ENCODE peak calls at places on chromosome 15, in six cellular contexts. L is H1, V is IMR-90, E is H9, G is neuronal stem cell, Y is mesenchymal stem cell. S is an unnamed sample.
A peak's percentile ranks its signal among the peaks of the same experiment; 100 is the strongest.

GRCh38 chr15:71691700-71692417 is 118.5 kb upstream of the NR2E3 start:
- DNase-seq in L (no peak), Y (peak; percentile 34), E (no peak), V (peak; percentile 95), G (no peak), S (peak; percentile 34)

GRCh38 chr15:56053046-56053400 is 59.6 kb upstream of the NEDD4 start:
- DNase-seq in E (no peak), L (no peak), V (no peak), G (no peak), Y (no peak), S (no peak)

GRCh38 chr15:46848704-46849103 is 868.6 kb upstream of the SEMA6D start:
- DNase-seq in V (peak; percentile 19), E (no peak), Y (peak; percentile 83), G (no peak), L (no peak), S (peak; percentile 59)

GRCh38 chr15:83999396-84000120 is 236.0 kb upstream of the GOLGA6L4 start:
- DNase-seq in V (peak; percentile 2), Y (no peak), L (no peak), G (no peak), E (no peak), S (no peak)

GRCh38 chr15:38389924-38390542 is 63.9 kb upstream of the FAM98B start:
- DNase-seq in V (peak; percentile 58), Y (peak; percentile 53), L (peak; percentile 89), E (peak; percentile 64), G (peak; percentile 44), S (peak; percentile 82)

GRCh38 chr15:34691024-34691423 is 63.8 kb downstream of the GJD2 start:
- DNase-seq in Y (peak; percentile 2), G (no peak), L (no peak), E (no peak), V (peak; percentile 68), S (no peak)

GRCh38 chr15:63491979-63492378 is 12.4 kb upstream of the USP3 start:
- DNase-seq in G (no peak), V (peak; percentile 85), L (no peak), E (no peak), Y (peak; percentile 65), S (no peak)

GRCh38 chr15:101028321-101028720 is 109.2 kb downstream of the LRRK1 start:
- DNase-seq in G (no peak), Y (no peak), V (peak; percentile 57), E (no peak), L (no peak), S (no peak)

GRCh38 chr15:76368135-76368588 is 31.6 kb downstream of the ISL2 start:
- DNase-seq in L (no peak), Y (no peak), E (no peak), V (no peak), G (no peak), S (peak; percentile 32)

GRCh38 chr15:62454567-62455172 is 289.6 kb upstream of the C2CD4B start:
- DNase-seq in Y (peak; percentile 49), G (no peak), E (no peak), V (peak; percentile 57), L (no peak), S (no peak)

GRCh38 chr15:69652906-69653305 is 200.3 kb downstream of the RPLP1 start:
- DNase-seq in G (no peak), V (no peak), E (peak; percentile 14), L (no peak), Y (no peak), S (no peak)

GRCh38 chr15:73052679-73053397 is 575 bp downstream of the NEO1 start:
- DNase-seq in L (peak; percentile 67), G (peak; percentile 77), V (peak; percentile 38), Y (peak; percentile 80), E (peak; percentile 56), S (peak; percentile 8)

GRCh38 chr15:34726407-34727100 is 28.2 kb downstream of the GJD2 start:
- DNase-seq in V (peak; percentile 41), G (no peak), Y (no peak), E (no peak), L (no peak), S (peak; percentile 7)

GRCh38 chr15:33145447-33145846 is 49.1 kb downstream of the FMN1 start:
- DNase-seq in Y (no peak), E (no peak), V (no peak), G (no peak), L (no peak), S (peak; percentile 68)

GRCh38 chr15:72195101-72195511 is 2.5 kb downstream of the GRAMD2A start:
- DNase-seq in V (no peak), Y (no peak), L (no peak), E (no peak), G (no peak), S (peak; percentile 98)

DNA sequence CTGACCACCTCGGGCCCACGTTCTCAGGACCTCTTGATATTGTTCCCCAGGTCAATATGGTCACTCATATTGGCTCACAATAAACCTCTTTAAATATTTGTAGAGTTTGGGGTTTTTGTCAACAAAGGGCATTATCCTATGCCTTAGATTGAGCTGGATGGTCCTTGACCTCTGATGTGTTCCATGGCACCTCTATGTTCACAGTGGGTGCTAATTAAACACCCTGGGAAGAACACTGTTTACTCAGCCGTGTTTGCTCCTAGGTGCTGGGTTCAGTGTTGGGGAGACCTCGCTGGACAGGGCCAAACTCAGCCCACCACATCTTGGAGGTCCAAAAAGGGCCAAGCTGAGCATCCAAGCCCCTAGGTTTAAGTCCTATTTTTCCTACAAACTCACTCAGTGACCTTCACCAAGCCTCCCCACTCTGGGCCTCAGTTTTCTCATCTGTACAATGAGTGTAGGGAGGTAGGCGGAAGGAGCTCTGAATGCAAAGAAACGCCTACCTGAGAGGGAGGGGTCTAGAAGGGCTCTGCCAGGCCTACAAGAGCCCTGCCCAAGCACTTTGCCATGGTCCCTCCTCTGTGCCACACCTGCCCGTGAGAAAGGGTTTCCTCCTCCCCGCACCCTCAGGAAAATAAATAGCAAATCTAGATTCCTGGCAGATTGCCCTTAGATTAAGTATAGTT is 7.2 kb downstream of the FAM174B start:
- DNase-seq in Y (no peak), E (no peak), G (no peak), L (no peak), V (no peak), S (no peak)
- H2AK5ac ChIP-seq in Y (no peak overlapping the region), E (no peak overlapping the region), G (no peak overlapping the region), L (peak overlapping the region; percentile 99), V (no peak overlapping the region), S (no peak overlapping the region)

DNA sequence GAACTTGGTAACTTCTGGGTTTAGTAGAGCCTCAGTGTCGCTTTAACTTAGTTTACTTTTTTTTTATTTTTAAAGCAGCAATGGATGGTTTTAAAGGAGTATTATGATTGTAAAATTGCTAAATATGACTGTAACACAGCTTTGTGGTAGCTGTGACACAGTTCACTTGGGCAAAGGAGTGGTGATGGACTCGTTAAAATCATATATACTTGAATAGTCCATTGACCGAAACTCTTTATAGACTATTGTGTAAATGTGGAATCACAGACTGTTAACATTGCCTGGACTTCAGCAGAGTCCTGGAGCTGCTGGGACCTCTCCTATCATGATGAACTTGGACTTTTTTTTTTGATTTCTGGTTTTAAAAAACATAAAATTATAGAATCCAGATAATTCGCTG is 11.2 kb upstream of the ITPKA start:
- DNase-seq in V (no peak), G (no peak), L (no peak), Y (no peak), E (no peak), S (no peak)
- H2AFZ ChIP-seq in V (no peak overlapping the region), G (no peak overlapping the region), L (no peak overlapping the region), Y (no peak overlapping the region), E (no peak overlapping the region), S (no peak overlapping the region)

DNA sequence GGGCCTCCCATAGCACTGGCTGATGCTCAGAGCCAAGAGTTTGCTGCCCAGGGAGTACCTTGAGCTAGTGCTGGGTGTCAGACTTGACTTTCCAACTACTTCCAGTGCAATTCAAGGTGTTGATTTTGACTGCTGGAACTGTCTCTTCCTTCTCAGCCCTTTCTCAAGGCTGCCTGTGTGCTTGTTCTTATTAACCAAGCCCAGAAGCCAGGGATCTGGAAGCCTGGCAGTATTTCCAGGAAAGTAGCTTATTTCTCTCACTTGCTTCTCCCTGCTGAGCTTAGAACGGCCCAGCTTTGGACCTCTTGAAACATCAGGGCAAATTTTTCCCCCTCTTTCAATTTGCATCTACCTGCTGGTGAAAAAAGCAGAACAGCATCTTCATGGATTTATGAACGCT is 27.6 kb downstream of the CGNL1 start:
- DNase-seq in V (no peak), G (no peak), Y (no peak), L (no peak), E (no peak), S (no peak)
- H2AK5ac ChIP-seq in V (no peak overlapping the region), G (no peak overlapping the region), Y (no peak overlapping the region), L (no peak overlapping the region), E (no peak overlapping the region), S (no peak overlapping the region)

GRCh38 chr15:82063055-82063454 is 17.2 kb upstream of the MEX3B start:
- DNase-seq in L (no peak), E (peak; percentile 47), Y (no peak), V (no peak), G (no peak), S (no peak)
- H2AFZ ChIP-seq in L (peak overlapping the region; percentile 61), E (no peak overlapping the region), Y (no peak overlapping the region), V (peak overlapping the region; percentile 52), G (peak overlapping the region; percentile 19), S (no peak overlapping the region)

GRCh38 chr15:65869954-65870871 is 922 bp downstream of the RAB11A start:
- DNase-seq in L (no peak), Y (peak; percentile 61), V (peak; percentile 31), E (peak; percentile 42), G (peak; percentile 14), S (peak; percentile 68)
- H2AK5ac ChIP-seq in L (no peak overlapping the region), Y (peak overlapping the region; percentile 9), V (peak overlapping the region; percentile 92), E (no peak overlapping the region), G (peak overlapping the region; percentile 83), S (peak overlapping the region; percentile 64)

GRCh38 chr15:66630801-66631351 is 65.1 kb upstream of the LCTL start:
- DNase-seq in V (no peak), Y (no peak), G (no peak), E (no peak), L (no peak), S (no peak)
- H2AFZ ChIP-seq in V (peak overlapping the region; percentile 47), Y (peak overlapping the region; percentile 32), G (peak overlapping the region; percentile 96), E (no peak overlapping the region), L (no peak overlapping the region), S (no peak overlapping the region)

GRCh38 chr15:95919460-95919859 is 411.0 kb upstream of the NR2F2 start:
- DNase-seq in Y (no peak), G (no peak), V (peak; percentile 51), E (no peak), L (no peak), S (no peak)

GRCh38 chr15:95918525-95918924 is 412.0 kb upstream of the NR2F2 start:
- DNase-seq in Y (no peak), L (no peak), V (no peak), G (no peak), E (no peak), S (no peak)

GRCh38 chr15:95922431-95922830 is 408.1 kb upstream of the NR2F2 start:
- DNase-seq in V (no peak), Y (no peak), G (no peak), L (no peak), E (no peak), S (no peak)

GRCh38 chr15:95923797-95924196 is 406.7 kb upstream of the NR2F2 start:
- DNase-seq in L (no peak), V (no peak), G (no peak), E (no peak), Y (no peak), S (no peak)

GRCh38 chr15:95921404-95921803 is 409.1 kb upstream of the NR2F2 start:
- DNase-seq in Y (no peak), V (no peak), G (no peak), E (no peak), L (no peak), S (no peak)
- H2AK5ac ChIP-seq in Y (no peak overlapping the region), V (no peak overlapping the region), G (no peak overlapping the region), E (no peak overlapping the region), L (no peak overlapping the region), S (no peak overlapping the region)

GRCh38 chr15:61393524-61393923 is 164.4 kb upstream of the RORA start:
- DNase-seq in V (no peak), G (no peak), E (no peak), L (no peak), Y (no peak), S (no peak)
- H2AFZ ChIP-seq in V (no peak overlapping the region), G (no peak overlapping the region), E (no peak overlapping the region), L (no peak overlapping the region), Y (no peak overlapping the region), S (no peak overlapping the region)